ENCODE peak calls at places on chromosome 11, in five cellular contexts. K is effector memory CD4-positive, alpha-beta T cell; Y is left lung; G is neural progenitor cell; L is SK-N-SH. O is an unnamed sample. For H3K36me3, the result is how much of the 10 kb centered on the place peaks cover.

GRCh38 chr11:2943711-2944118 is 14.5 kb upstream of the PHLDA2 start:
- DNase-seq in L (peak), G (no peak), K (no peak), Y (peak), O (peak)

GRCh38 chr11:61442616-61443015 is 12.7 kb downstream of the SDHAF2 start:
- DNase-seq in Y (no peak), K (no peak), L (no peak), G (no peak), O (no peak)

GRCh38 chr11:45807792-45808238 is 2.9 kb downstream of the SLC35C1 start:
- DNase-seq in G (no peak), L (no peak), K (no peak), Y (no peak), O (no peak)

GRCh38 chr11:62547691-62548281 is 1.2 kb upstream of the AHNAK start:
- DNase-seq in K (no peak), G (peak), Y (no peak), L (no peak), O (no peak)

GRCh38 chr11:16669799-16670415 is 68.5 kb upstream of the C11orf58 start:
- DNase-seq in Y (no peak), K (no peak), G (no peak), L (no peak), O (no peak)

GRCh38 chr11:86486261-86487030 is 111.8 kb downstream of the CCDC81 start:
- DNase-seq in G (no peak), K (no peak), Y (no peak), L (no peak), O (no peak)

GRCh38 chr11:19766206-19766605 is 53.6 kb downstream of the NAV2 start:
- DNase-seq in Y (no peak), K (no peak), G (peak), L (no peak), O (no peak)

GRCh38 chr11:83852012-83852411 is 565.8 kb upstream of the CCDC90B start:
- DNase-seq in K (no peak), L (no peak), G (no peak), Y (no peak), O (no peak)

GRCh38 chr11:119804698-119805097 is 75.7 kb upstream of the NECTIN1 start:
- DNase-seq in G (no peak), K (no peak), L (no peak), Y (no peak), O (no peak)

GRCh38 chr11:120937501-120937900 is 86.4 kb upstream of the TBCEL start:
- DNase-seq in L (no peak), G (no peak), Y (no peak), K (no peak), O (no peak)

GRCh38 chr11:8080674-8081590 is at the start of gene TUB:
- DNase-seq in L (peak), K (no peak), Y (no peak), G (peak), O (no peak)

GRCh38 chr11:79241205-79241604 is 199.6 kb downstream of the TENM4 start:
- DNase-seq in L (no peak), K (no peak), Y (no peak), G (no peak), O (no peak)

GRCh38 chr11:122751298-122752070 is 86.8 kb upstream of the CRTAM start:
- DNase-seq in G (no peak), Y (no peak), K (no peak), L (peak), O (no peak)

GRCh38 chr11:61293869-61294716 is 1.0 kb downstream of the VWCE start:
- DNase-seq in Y (peak), K (no peak), L (peak), G (peak), O (peak)

GRCh38 chr11:116086426-116086825 is 582.2 kb upstream of the CADM1 start:
- DNase-seq in G (no peak), L (no peak), Y (no peak), K (no peak), O (no peak)

GRCh38 chr11:23233075-23233474 is 372.8 kb upstream of the CCDC179 start:
- DNase-seq in L (no peak), G (no peak), Y (no peak), K (no peak), O (no peak)

GRCh38 chr11:76577199-76577920 is 93.2 kb downstream of the LRRC32 start:
- DNase-seq in G (no peak), Y (peak), L (peak), K (no peak), O (no peak)

GRCh38 chr11:124867700-124868099 is 2.5 kb downstream of the ROBO3 start:
- DNase-seq in Y (no peak), G (peak), K (no peak), L (peak), O (no peak)

GRCh38 chr11:89495951-89496350 is 4.8 kb upstream of the NOX4 start:
- DNase-seq in K (no peak), G (peak), Y (no peak), L (no peak), O (no peak)

GRCh38 chr11:118778898-118779297 is 12.1 kb downstream of the DDX6 start:
- DNase-seq in K (no peak), L (no peak), Y (no peak), G (no peak), O (no peak)
- H3K36me3 ChIP-seq in K (half or more), L (half or more), Y (half or more), G (under half), O (half or more)

GRCh38 chr11:72023335-72023734 is 24.6 kb downstream of the IL18BP start:
- DNase-seq in Y (no peak), K (no peak), L (no peak), G (no peak), O (no peak)
- H3K36me3 ChIP-seq in Y (half or more), K (half or more), L (half or more), G (under half), O (half or more)

GRCh38 chr11:114031599-114032320 is 27.8 kb upstream of the ZBTB16 start:
- DNase-seq in G (no peak), Y (no peak), K (no peak), L (no peak), O (peak)
- H3K36me3 ChIP-seq in G (under half), Y (under half), K (under half), L (under half), O (under half)

DNA sequence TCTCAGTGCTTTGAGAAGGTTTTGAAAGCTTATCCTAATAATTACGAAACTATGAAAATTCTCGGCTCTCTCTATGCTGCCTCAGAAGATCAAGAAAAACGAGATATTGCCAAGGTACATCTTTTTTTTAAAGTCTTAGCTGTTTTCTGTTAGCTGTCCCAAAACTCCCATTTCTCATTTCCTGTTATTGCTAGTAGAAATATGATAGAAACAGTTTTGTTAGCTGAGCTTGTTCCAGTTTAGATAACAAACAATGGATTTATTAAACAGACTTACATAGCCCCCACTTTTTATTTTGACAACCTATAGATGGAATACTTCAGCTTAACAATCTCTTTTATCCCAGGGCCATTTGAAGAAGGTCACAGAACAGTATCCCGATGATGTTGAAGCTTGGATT is 12.7 kb downstream of the CTR9 start:
- DNase-seq in G (no peak), L (no peak), K (no peak), Y (no peak), O (no peak)
- H3K36me3 ChIP-seq in G (under half), L (half or more), K (half or more), Y (under half), O (under half)

DNA sequence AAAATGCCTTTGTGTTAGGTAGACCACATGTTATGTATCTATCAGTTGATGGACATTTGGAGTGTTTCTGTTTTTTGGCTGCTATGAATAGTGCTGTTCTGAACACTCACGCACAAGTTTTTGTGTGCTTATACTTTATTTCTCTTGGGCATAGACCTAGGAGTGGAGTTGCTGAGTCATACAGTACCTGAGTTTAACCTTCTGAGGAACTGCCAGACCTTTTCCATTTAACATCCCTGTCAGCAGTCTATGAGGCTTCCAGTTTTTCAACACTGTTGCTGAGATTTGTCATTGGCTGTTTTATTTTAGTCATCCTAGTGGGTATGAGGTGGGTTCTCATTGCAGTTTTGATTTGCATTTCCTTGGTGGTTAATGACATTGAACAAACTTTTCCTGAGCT is 4.4 kb downstream of the CTTN start:
- DNase-seq in G (no peak), Y (no peak), K (no peak), L (no peak), O (no peak)
- H3K36me3 ChIP-seq in G (under half), Y (under half), K (under half), L (under half), O (under half)

DNA sequence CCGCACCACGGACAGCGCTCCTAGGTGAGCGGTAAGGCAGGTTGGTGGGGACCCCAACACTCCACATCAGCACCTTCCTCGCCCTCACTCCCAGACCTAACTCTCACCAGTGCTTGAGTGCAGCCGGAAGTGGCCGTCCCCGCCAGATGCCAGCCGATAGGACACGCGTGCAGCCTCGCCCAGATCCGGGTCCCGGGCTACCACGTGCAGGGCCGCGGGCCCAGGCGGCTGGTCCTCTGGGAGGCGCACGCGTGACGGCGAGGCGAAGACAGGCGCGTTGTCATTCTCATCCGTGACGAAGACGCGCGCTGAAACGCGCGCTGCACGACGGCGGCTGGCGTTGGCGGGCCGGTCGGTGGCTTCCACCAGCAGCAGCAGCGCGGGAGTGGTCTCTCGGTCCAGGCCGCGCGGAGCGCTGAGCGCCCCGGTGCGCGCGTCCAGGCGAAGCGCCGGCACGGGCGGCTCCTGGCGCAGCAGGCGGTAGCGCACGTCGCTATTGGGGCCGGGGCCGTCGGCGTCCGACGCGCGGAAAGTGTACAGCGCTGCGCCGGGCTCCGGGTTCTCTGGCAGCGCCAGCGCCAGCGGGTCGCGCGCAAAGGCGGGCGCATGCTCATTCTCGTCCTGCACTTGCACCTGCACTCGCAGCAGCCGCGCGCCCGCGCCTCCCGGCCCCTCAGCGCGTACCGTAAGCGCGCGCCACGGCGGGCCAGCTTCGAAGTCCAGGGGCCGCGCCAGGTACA is 10.8 kb upstream of the TPP1 start:
- DNase-seq in Y (peak), L (no peak), K (no peak), G (peak), O (no peak)
- H3K36me3 ChIP-seq in Y (half or more), L (under half), K (under half), G (under half), O (half or more)

DNA sequence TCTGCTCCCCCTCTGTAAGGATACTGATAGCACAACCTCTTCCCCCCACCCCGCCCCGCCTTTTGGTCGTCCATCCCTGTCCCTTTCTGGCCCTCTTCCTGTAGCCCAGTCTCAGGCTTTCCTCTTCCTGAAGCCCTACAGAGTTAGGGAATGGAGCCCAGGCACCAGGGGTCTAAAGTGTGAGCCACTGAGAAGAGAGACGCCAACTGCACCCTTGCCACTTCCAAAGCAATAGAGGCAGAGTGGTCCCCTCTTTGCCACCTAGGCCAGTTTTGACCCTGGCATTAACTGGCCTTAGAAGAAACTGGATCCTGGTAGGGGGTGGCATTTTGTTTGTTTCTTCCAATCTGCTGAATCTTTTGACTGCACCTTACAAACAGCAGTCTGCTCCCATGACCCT is 9.8 kb upstream of the GRK2 start:
- DNase-seq in K (no peak), G (no peak), Y (no peak), L (no peak), O (no peak)
- H3K36me3 ChIP-seq in K (half or more), G (under half), Y (half or more), L (half or more), O (half or more)

DNA sequence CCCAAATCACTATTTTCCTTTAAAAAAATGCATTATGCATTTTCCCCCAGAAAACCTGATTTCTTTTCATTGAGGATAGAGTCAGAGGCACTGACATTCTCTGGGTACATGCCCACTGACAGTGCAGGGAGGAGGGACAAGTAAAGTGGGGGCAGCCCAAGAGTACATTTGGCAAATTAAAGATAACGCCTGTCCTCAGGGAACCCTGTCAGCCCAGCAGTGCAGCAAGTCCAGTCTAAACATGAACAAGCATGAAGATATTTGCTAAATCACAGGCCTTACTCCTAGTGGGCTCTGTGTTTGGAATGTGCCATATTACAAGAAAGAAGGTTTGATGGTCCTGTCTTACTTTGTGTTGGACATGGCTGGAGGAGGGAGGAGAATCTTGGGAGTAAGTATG is 37.8 kb downstream of the AMOTL1 start:
- DNase-seq in K (no peak), G (no peak), L (no peak), Y (no peak), O (no peak)
- H3K36me3 ChIP-seq in K (under half), G (under half), L (under half), Y (under half), O (under half)

GRCh38 chr11:68042219-68043028 is 3.6 kb downstream of the TCIRG1 start:
- DNase-seq in G (no peak), Y (no peak), L (peak), K (no peak), O (no peak)
- H3K36me3 ChIP-seq in G (under half), Y (half or more), L (under half), K (under half), O (half or more)

DNA sequence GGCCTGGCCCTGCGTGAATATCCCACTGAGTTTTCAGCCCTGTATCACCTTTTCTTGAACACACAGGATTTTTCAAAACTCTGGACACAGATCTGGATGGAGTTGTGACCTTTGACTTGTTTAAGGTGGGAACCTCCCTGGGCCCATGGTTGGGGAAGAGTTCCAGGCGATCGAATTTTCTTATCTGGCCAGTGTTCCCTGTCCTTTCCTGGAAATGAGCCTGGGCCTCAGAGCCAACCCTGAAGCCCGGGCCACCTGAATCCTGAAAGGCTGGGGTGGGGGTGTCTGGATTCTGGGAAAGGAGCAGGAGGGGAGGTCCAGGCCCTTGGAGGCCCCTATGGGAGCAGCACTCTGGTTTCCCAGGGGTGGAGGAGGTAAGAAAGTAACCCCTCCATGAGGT is 29.0 kb downstream of the CAPN1 start:
- DNase-seq in Y (no peak), L (no peak), G (no peak), K (no peak), O (no peak)
- H3K36me3 ChIP-seq in Y (half or more), L (under half), G (under half), K (under half), O (half or more)

O was measured in lower lobe of right lung.